ENCODE peak calls at places on chromosome 10, in nine cellular contexts. C is prostate gland, Z is transverse colon, T is spleen, P is sigmoid colon, M is breast epithelium, I is stomach, S is K562, Y is suprapubic skin. L is an unnamed sample.

GRCh38 chr10:65123120-65123519 is 1601.9 kb downstream of the REEP3 start:
- DNase-seq in T (no peak), Y (no peak), M (no peak), C (no peak), Z (no peak), S (no peak), P (no peak), I (no peak), L (no peak)

GRCh38 chr10:78510566-78511323 is 477.1 kb downstream of the RPS24 start:
- DNase-seq in P (no peak), S (no peak), I (no peak), C (no peak), T (no peak), M (no peak), Z (no peak), Y (no peak), L (peak; percentile 86)

GRCh38 chr10:28411136-28411460 is 108.2 kb upstream of the MPP7 start:
- DNase-seq in S (no peak), Y (no peak), M (no peak), I (no peak), C (no peak), T (no peak), P (no peak), Z (no peak), L (no peak)

GRCh38 chr10:34033067-34033466 is 698.6 kb upstream of the NRP1 start:
- DNase-seq in M (no peak), T (no peak), P (no peak), I (no peak), C (no peak), S (no peak), Y (no peak), Z (no peak), L (no peak)

GRCh38 chr10:89156161-89156560 is 51.0 kb downstream of the CH25H start:
- DNase-seq in P (no peak), C (no peak), I (no peak), S (no peak), Z (no peak), M (no peak), Y (no peak), T (no peak), L (no peak)

GRCh38 chr10:88874271-88874670 is 5.8 kb upstream of the STAMBPL1 start:
- DNase-seq in P (no peak), Y (no peak), C (no peak), I (no peak), T (no peak), M (no peak), S (no peak), Z (no peak), L (no peak)

GRCh38 chr10:75593690-75594556 is 162.5 kb downstream of the LRMDA start:
- DNase-seq in P (no peak), I (no peak), Z (no peak), Y (no peak), M (no peak), S (no peak), C (no peak), T (no peak), L (no peak)

GRCh38 chr10:28677889-28678686 is 767 bp downstream of the BAMBI start:
- DNase-seq in I (peak; percentile 31), M (no peak), P (no peak), C (peak; percentile 16), Y (peak; percentile 62), Z (peak; percentile 13), T (peak; percentile 88), S (peak; percentile 29), L (no peak)

GRCh38 chr10:116490028-116490662 is 55.6 kb upstream of the PNLIP start:
- DNase-seq in M (no peak), C (no peak), I (no peak), P (no peak), T (no peak), Z (no peak), Y (no peak), S (peak; percentile 23), L (no peak)

GRCh38 chr10:86899670-86900276 is 57.6 kb downstream of the MMRN2 start:
- DNase-seq in P (peak; percentile 86), M (peak; percentile 65), Z (peak; percentile 71), Y (no peak), I (peak; percentile 63), S (peak; percentile 28), C (peak; percentile 78), T (no peak), L (no peak)

GRCh38 chr10:70866424-70866823 is 21.9 kb downstream of the PCBD1 start:
- DNase-seq in P (no peak), M (no peak), Y (no peak), S (no peak), C (no peak), T (no peak), I (no peak), Z (no peak), L (no peak)

DNA sequence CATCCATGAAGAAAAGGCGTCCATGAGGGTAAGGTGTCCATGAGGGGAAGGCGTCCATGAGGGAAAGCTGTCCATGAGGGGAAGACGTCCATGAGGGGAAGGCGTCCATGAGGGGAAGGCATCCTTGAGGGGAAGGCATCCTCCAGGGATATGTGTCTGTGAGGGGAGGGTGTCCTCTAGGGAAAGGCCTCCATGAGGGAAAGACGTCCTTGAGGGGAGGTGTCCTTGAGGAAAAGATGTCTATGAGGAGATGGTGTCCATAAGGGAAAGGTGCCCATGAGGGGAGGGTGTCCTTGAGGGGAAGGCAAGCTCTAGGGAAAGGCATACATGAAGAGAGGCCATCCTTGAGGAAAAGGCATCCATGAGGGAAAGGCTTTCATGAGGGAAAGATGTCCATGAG is 92.6 kb downstream of the INPP5A start:
- DNase-seq in Y (peak; percentile 33), T (peak; percentile 45), Z (no peak), I (no peak), P (peak; percentile 55), C (no peak), S (no peak), M (no peak), L (no peak)
- H3K4me1 ChIP-seq in Y (peaks cover 79% of the 10 kb centered on the region), T (peaks cover 88% of the 10 kb centered on the region), Z (peaks cover 80% of the 10 kb centered on the region), I (peaks cover 40% of the 10 kb centered on the region), P (peaks cover 100% of the 10 kb centered on the region), C (peaks cover 25% of the 10 kb centered on the region), S (peaks cover 11% of the 10 kb centered on the region), M (no peaks in the 10 kb centered on the region), L (peaks cover 87% of the 10 kb centered on the region)

GRCh38 chr10:99973190-99973589 is 36.6 kb downstream of the DNMBP start:
- DNase-seq in M (no peak), S (no peak), C (no peak), I (no peak), P (no peak), Y (no peak), Z (no peak), T (no peak), L (no peak)
- TF ChIP-seq CTCF in M (peak; percentile 9), S (no peak), C (no peak), I (peak; percentile 28), P (no peak), Y (no peak), Z (no peak), T (no peak), L (no peak)

GRCh38 chr10:132436861-132437410 is 39.9 kb downstream of the PWWP2B start:
- DNase-seq in T (peak; percentile 70), P (no peak), S (no peak), M (no peak), C (no peak), Y (no peak), I (no peak), Z (no peak), L (no peak)

GRCh38 chr10:132433671-132434340 is 36.8 kb downstream of the PWWP2B start:
- DNase-seq in I (no peak), T (peak; percentile 77), P (no peak), S (no peak), C (no peak), Y (no peak), Z (no peak), M (no peak), L (no peak)

GRCh38 chr10:132432176-132432540 is 35.2 kb downstream of the PWWP2B start:
- DNase-seq in P (no peak), I (no peak), S (no peak), T (peak; percentile 74), Y (no peak), C (no peak), M (no peak), Z (no peak), L (no peak)

GRCh38 chr10:132431537-132432175 is 34.7 kb downstream of the PWWP2B start:
- DNase-seq in T (no peak), C (no peak), Y (no peak), S (no peak), Z (no peak), I (no peak), M (no peak), P (no peak), L (no peak)

DNA sequence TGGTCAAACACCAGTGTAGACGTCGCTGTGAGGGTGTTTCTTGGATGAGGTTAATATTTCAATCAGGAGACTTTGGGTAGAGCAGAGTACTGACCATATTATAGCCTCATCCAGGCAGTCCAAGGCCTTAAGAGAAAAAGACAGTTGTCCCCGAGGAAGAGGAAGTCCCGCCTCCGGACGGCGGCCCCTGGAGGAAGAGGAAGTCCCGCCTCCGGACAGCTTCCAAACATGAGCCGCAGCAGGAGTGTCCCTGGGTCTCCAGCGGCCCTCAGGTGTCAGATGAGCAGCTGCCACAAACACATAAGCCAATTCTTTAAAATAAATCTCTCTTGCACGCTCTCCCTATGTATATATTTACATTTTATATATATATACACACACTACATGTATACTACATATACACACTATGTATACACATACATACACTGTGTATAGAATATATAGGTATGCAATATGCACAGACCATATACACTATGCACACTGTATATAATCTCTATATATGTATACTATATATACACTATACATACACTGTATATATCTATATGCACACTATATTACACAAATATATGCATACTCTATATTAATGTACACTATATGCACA is 37.5 kb downstream of the PWWP2B start:
- DNase-seq in M (no peak), C (no peak), P (no peak), Z (no peak), I (no peak), T (peak; percentile 95), S (peak; percentile 66), Y (no peak), L (no peak)
- TF ChIP-seq POLR2AphosphoS5 in M (no peak), C (no peak), P (no peak), Z (no peak), I (no peak), T (no peak), S (no peak), Y (no peak), L (no peak)

DNA sequence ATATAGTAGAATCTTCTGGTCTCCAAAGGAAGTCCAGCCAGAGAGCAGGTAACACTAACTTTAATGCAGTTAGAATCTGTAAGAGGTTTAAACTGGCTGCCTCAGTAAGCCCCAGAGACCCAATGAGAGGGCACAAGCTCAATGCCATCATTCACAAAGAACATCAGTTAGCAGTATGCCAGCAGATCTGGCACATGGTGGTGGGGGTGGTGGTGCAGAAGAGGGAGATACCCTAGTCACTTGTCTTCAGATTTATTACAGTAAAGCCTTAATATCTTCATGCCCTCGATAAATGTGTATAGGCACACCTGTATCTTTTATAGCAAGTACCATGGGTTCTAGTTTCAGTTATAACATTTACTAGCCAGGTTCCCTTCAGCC is 86.2 kb downstream of the SORBS1 start:
- DNase-seq in Z (no peak), S (no peak), M (no peak), Y (no peak), C (no peak), P (no peak), I (no peak), T (no peak), L (no peak)
- H3K4me1 ChIP-seq in Z (peaks cover 90% of the 10 kb centered on the region), S (peaks cover 17% of the 10 kb centered on the region), M (peaks cover 18% of the 10 kb centered on the region), Y (peaks cover 47% of the 10 kb centered on the region), C (peaks cover 9% of the 10 kb centered on the region), P (peaks cover 99% of the 10 kb centered on the region), I (peaks cover 54% of the 10 kb centered on the region), T (peaks cover 8% of the 10 kb centered on the region), L (peaks cover 40% of the 10 kb centered on the region)

GRCh38 chr10:110168601-110169481 is 38.6 kb upstream of the MXI1 start:
- DNase-seq in Z (no peak), C (no peak), P (no peak), T (peak; percentile 41), Y (no peak), S (no peak), I (no peak), M (no peak), L (peak; percentile 91)
- TF ChIP-seq CTCF in Z (no peak), C (no peak), P (no peak), T (no peak), Y (no peak), S (no peak), I (no peak), M (no peak), L (no peak)